ENCODE peak calls at places on chromosomes 1 and 21, in six cellular contexts. One of them, this sample, is unnamed.

GRCh38 chr1:6260961-6261614 is at the start of gene GPR153:
- DNase-seq in activated CD8-positive, alpha-beta memory T cell treated with anti-CD3 and anti-CD28 coated beads for 24 hours: peak; percentile 77
- DNase-seq in foreskin fibroblast: peak; percentile 82
- DNase-seq in NCI-H510A treated with DMSO at 0.1 percent for 48 hours: peak; percentile 86
- DNase-seq in Calu3: peak; percentile 35
- DNase-seq in ACHN: peak; percentile 52
- DNase-seq in this sample: peak; percentile 52

GRCh38 chr1:97599447-97599846 is 321.4 kb downstream of the DPYD start:
- DNase-seq in NCI-H510A treated with DMSO at 0.1 percent for 48 hours: no peak
- DNase-seq in activated CD8-positive, alpha-beta memory T cell treated with anti-CD3 and anti-CD28 coated beads for 24 hours: no peak
- DNase-seq in Calu3: no peak
- DNase-seq in ACHN: no peak
- DNase-seq in foreskin fibroblast: no peak
- DNase-seq in this sample: no peak

GRCh38 chr1:76989976-76990375 is 122.7 kb downstream of the ST6GALNAC5 start:
- DNase-seq in foreskin fibroblast: no peak
- DNase-seq in Calu3: no peak
- DNase-seq in ACHN: no peak
- DNase-seq in NCI-H510A treated with DMSO at 0.1 percent for 48 hours: no peak
- DNase-seq in activated CD8-positive, alpha-beta memory T cell treated with anti-CD3 and anti-CD28 coated beads for 24 hours: no peak
- DNase-seq in this sample: no peak

GRCh38 chr1:226364129-226364899 is 43.6 kb downstream of the PARP1 start:
- DNase-seq in ACHN: no peak
- DNase-seq in Calu3: no peak
- DNase-seq in foreskin fibroblast: no peak
- DNase-seq in NCI-H510A treated with DMSO at 0.1 percent for 48 hours: no peak
- DNase-seq in activated CD8-positive, alpha-beta memory T cell treated with anti-CD3 and anti-CD28 coated beads for 24 hours: no peak
- DNase-seq in this sample: no peak

GRCh38 chr1:155773221-155773620 is 83.8 kb downstream of the GON4L start:
- DNase-seq in Calu3: no peak
- DNase-seq in ACHN: no peak
- DNase-seq in activated CD8-positive, alpha-beta memory T cell treated with anti-CD3 and anti-CD28 coated beads for 24 hours: no peak
- DNase-seq in foreskin fibroblast: no peak
- DNase-seq in NCI-H510A treated with DMSO at 0.1 percent for 48 hours: no peak
- DNase-seq in this sample: no peak

GRCh38 chr1:201295861-201296260 is 12.6 kb downstream of the PKP1 start:
- DNase-seq in activated CD8-positive, alpha-beta memory T cell treated with anti-CD3 and anti-CD28 coated beads for 24 hours: no peak
- DNase-seq in NCI-H510A treated with DMSO at 0.1 percent for 48 hours: no peak
- DNase-seq in ACHN: peak; percentile 68
- DNase-seq in foreskin fibroblast: peak; percentile 84
- DNase-seq in Calu3: no peak
- DNase-seq in this sample: no peak

GRCh38 chr1:239558992-239559391 is 172.6 kb downstream of the CHRM3 start:
- DNase-seq in activated CD8-positive, alpha-beta memory T cell treated with anti-CD3 and anti-CD28 coated beads for 24 hours: no peak
- DNase-seq in Calu3: no peak
- DNase-seq in NCI-H510A treated with DMSO at 0.1 percent for 48 hours: no peak
- DNase-seq in ACHN: no peak
- DNase-seq in foreskin fibroblast: no peak
- DNase-seq in this sample: no peak

GRCh38 chr1:173870252-173871075 is 2.3 kb downstream of the ZBTB37 start:
- DNase-seq in ACHN: no peak
- DNase-seq in foreskin fibroblast: no peak
- DNase-seq in activated CD8-positive, alpha-beta memory T cell treated with anti-CD3 and anti-CD28 coated beads for 24 hours: no peak
- DNase-seq in NCI-H510A treated with DMSO at 0.1 percent for 48 hours: peak; percentile 15
- DNase-seq in Calu3: no peak
- DNase-seq in this sample: peak; percentile 75

GRCh38 chr1:36408479-36408878 is 10.8 kb upstream of the LSM10 start:
- DNase-seq in foreskin fibroblast: peak; percentile 65
- DNase-seq in NCI-H510A treated with DMSO at 0.1 percent for 48 hours: no peak
- DNase-seq in Calu3: no peak
- DNase-seq in activated CD8-positive, alpha-beta memory T cell treated with anti-CD3 and anti-CD28 coated beads for 24 hours: no peak
- DNase-seq in ACHN: peak; percentile 65
- DNase-seq in this sample: no peak

GRCh38 chr21:29343517-29343916 is 44.8 kb downstream of the BACH1 start:
- DNase-seq in foreskin fibroblast: peak; percentile 45
- DNase-seq in ACHN: no peak
- DNase-seq in Calu3: no peak
- DNase-seq in activated CD8-positive, alpha-beta memory T cell treated with anti-CD3 and anti-CD28 coated beads for 24 hours: no peak
- DNase-seq in NCI-H510A treated with DMSO at 0.1 percent for 48 hours: no peak
- DNase-seq in this sample: peak; percentile 71

GRCh38 chr1:231138221-231138620 is 23.6 kb upstream of the TRIM67 start:
- DNase-seq in foreskin fibroblast: peak; percentile 36
- DNase-seq in ACHN: no peak
- DNase-seq in activated CD8-positive, alpha-beta memory T cell treated with anti-CD3 and anti-CD28 coated beads for 24 hours: no peak
- DNase-seq in NCI-H510A treated with DMSO at 0.1 percent for 48 hours: no peak
- DNase-seq in Calu3: no peak
- DNase-seq in this sample: no peak

GRCh38 chr1:228865613-228866320 is 130.5 kb downstream of the RHOU start:
- DNase-seq in NCI-H510A treated with DMSO at 0.1 percent for 48 hours: no peak
- DNase-seq in Calu3: no peak
- DNase-seq in ACHN: no peak
- DNase-seq in foreskin fibroblast: no peak
- DNase-seq in activated CD8-positive, alpha-beta memory T cell treated with anti-CD3 and anti-CD28 coated beads for 24 hours: peak; percentile 38
- DNase-seq in this sample: no peak

GRCh38 chr1:212040629-212041028 is 5.1 kb downstream of the DTL start:
- DNase-seq in activated CD8-positive, alpha-beta memory T cell treated with anti-CD3 and anti-CD28 coated beads for 24 hours: no peak
- DNase-seq in foreskin fibroblast: no peak
- DNase-seq in Calu3: peak; percentile 19
- DNase-seq in NCI-H510A treated with DMSO at 0.1 percent for 48 hours: no peak
- DNase-seq in ACHN: peak; percentile 37
- DNase-seq in this sample: peak; percentile 44

GRCh38 chr21:42583992-42584641 is 69.3 kb upstream of the PDE9A start:
- DNase-seq in foreskin fibroblast: no peak
- DNase-seq in Calu3: no peak
- DNase-seq in activated CD8-positive, alpha-beta memory T cell treated with anti-CD3 and anti-CD28 coated beads for 24 hours: no peak
- DNase-seq in NCI-H510A treated with DMSO at 0.1 percent for 48 hours: no peak
- DNase-seq in ACHN: no peak
- DNase-seq in this sample: no peak

GRCh38 chr1:39026947-39027507 is 877 bp downstream of the NDUFS5 start:
- DNase-seq in ACHN: no peak
- DNase-seq in activated CD8-positive, alpha-beta memory T cell treated with anti-CD3 and anti-CD28 coated beads for 24 hours: no peak
- DNase-seq in NCI-H510A treated with DMSO at 0.1 percent for 48 hours: no peak
- DNase-seq in foreskin fibroblast: no peak
- DNase-seq in Calu3: no peak
- DNase-seq in this sample: no peak

GRCh38 chr1:2811526-2811905 is 10.0 kb upstream of the TTC34 start:
- DNase-seq in NCI-H510A treated with DMSO at 0.1 percent for 48 hours: no peak
- DNase-seq in foreskin fibroblast: no peak
- DNase-seq in Calu3: no peak
- DNase-seq in activated CD8-positive, alpha-beta memory T cell treated with anti-CD3 and anti-CD28 coated beads for 24 hours: no peak
- DNase-seq in ACHN: no peak
- DNase-seq in this sample: no peak

GRCh38 chr1:88736633-88737248 is 52.7 kb downstream of the PKN2 start:
- DNase-seq in NCI-H510A treated with DMSO at 0.1 percent for 48 hours: no peak
- DNase-seq in ACHN: peak; percentile 52
- DNase-seq in activated CD8-positive, alpha-beta memory T cell treated with anti-CD3 and anti-CD28 coated beads for 24 hours: no peak
- DNase-seq in foreskin fibroblast: peak; percentile 70
- DNase-seq in Calu3: peak; percentile 66
- DNase-seq in this sample: peak; percentile 60

This sample was measured in lung microvascular endothelial cell.